ENCODE peak calls at places on chromosomes 6 and 20, in four cellular contexts. J is H1, V is GM12878, L is HepG2. K is an unnamed sample.

GRCh38 chr20:56409521-56409920 is 2.5 kb upstream of the CASS4 start:
- DNase-seq in J (no peak), L (no peak), V (no peak), K (no peak)

GRCh38 chr6:136761227-136761922 is 30.9 kb downstream of the MAP3K5 start:
- DNase-seq in V (no peak), L (no peak), J (no peak), K (no peak)

GRCh38 chr20:57123139-57123903 is 143.1 kb downstream of the BMP7 start:
- DNase-seq in V (no peak), J (no peak), L (no peak), K (no peak)

GRCh38 chr20:52379723-52380336 is 188.3 kb upstream of the ZFP64 start:
- DNase-seq in V (no peak), J (peak), L (peak), K (no peak)

GRCh38 chr20:45905505-45906079 is 6.4 kb downstream of the PLTP start:
- DNase-seq in V (no peak), L (peak), J (no peak), K (no peak)

GRCh38 chr6:153328194-153328593 is 197.1 kb upstream of the RGS17 start:
- DNase-seq in V (no peak), L (no peak), J (no peak), K (no peak)

GRCh38 chr20:47318596-47319516 is 37.6 kb downstream of the ZMYND8 start:
- DNase-seq in L (peak), V (no peak), J (peak), K (peak)

GRCh38 chr20:47319517-47320252 is 36.8 kb downstream of the ZMYND8 start:
- DNase-seq in V (no peak), J (peak), L (no peak), K (peak)

GRCh38 chr6:145028144-145028818 is 707.0 kb downstream of the EPM2A start:
- DNase-seq in V (no peak), J (no peak), L (peak), K (no peak)

GRCh38 chr6:154510144-154510905 is at the start of gene CNKSR3:
- DNase-seq in L (peak), J (peak), V (no peak), K (peak)

GRCh38 chr6:148328876-148329567 is 13.6 kb upstream of the SASH1 start:
- DNase-seq in V (no peak), J (no peak), L (peak), K (no peak)
- TF ChIP-seq YY1 in V (no peak), J (no peak), L (no peak), K (no peak)

GRCh38 chr6:35687658-35688604 is 784 bp downstream of the FKBP5 start:
- DNase-seq in J (peak), L (no peak), V (peak), K (no peak)
- TF ChIP-seq SUZ12 in J (peak), L (no peak), V (no peak), K (no peak)

GRCh38 chr20:62843656-62844055 is 18.0 kb downstream of the TCFL5 start:
- DNase-seq in L (no peak), V (no peak), J (no peak), K (no peak)
- TF ChIP-seq YY1 in L (no peak), V (no peak), J (no peak), K (no peak)

DNA sequence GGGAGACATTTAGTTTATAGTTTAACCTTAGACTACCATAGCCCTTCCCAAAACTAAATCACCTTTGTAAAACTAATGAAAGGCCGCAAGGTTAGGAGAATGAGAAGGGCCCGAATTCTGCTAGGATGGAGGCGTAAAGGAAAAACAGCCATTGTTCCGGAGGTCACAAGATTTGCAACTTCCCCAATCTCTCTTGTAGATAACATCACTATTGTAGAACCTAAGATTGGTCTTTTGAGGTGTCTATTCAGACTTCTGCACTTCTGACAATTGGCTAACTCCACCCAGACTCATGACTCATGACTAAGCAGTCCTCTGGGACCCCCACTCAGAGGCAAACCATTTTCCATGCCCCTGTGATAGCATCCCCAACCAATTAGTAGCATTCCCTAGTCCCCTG is 210.5 kb upstream of the SHLD1 start:
- DNase-seq in J (no peak), L (no peak), V (no peak), K (no peak)
- TF ChIP-seq SUZ12 in J (no peak), L (no peak), V (no peak), K (no peak)

GRCh38 chr20:59802018-59802417 is 131.4 kb downstream of the SYCP2 start:
- DNase-seq in L (no peak), J (no peak), V (no peak), K (no peak)

GRCh38 chr20:59800309-59800708 is 133.1 kb downstream of the SYCP2 start:
- DNase-seq in V (no peak), L (no peak), J (no peak), K (no peak)

GRCh38 chr20:59804347-59804746 is 129.1 kb downstream of the SYCP2 start:
- DNase-seq in L (no peak), J (no peak), V (no peak), K (no peak)

GRCh38 chr20:59805266-59805665 is 128.2 kb downstream of the SYCP2 start:
- DNase-seq in L (no peak), J (peak), V (no peak), K (no peak)

GRCh38 chr20:59802471-59803221 is 130.8 kb downstream of the SYCP2 start:
- DNase-seq in J (no peak), V (no peak), L (no peak), K (no peak)
- TF ChIP-seq YY1 in J (no peak), V (no peak), L (no peak), K (no peak)

DNA sequence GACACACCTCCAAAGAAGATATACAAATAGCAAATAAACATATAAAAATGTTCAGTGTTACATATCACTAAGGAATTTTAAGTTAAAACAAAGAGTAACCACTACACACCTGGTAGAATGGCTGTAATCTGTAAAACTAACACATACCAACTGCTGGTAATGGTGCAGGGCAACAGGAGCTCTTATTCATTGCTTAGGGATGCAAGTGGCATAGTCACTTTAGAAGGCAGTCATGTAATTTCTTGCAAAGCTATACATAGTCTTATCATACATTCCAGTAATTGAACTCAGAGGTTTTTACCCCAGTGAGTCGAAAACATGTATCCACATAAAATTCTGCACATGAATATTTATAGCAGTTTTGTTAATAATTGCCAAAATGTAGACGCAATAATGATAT is 906.8 kb upstream of the CITED2 start:
- DNase-seq in V (no peak), L (no peak), J (no peak), K (no peak)
- TF ChIP-seq SUZ12 in V (no peak), L (no peak), J (no peak), K (no peak)

GRCh38 chr6:97885230-97885772 is 602.3 kb upstream of the MMS22L start:
- DNase-seq in J (no peak), L (no peak), V (no peak), K (no peak)
- TF ChIP-seq YY1 in J (no peak), L (no peak), V (no peak), K (no peak)

DNA sequence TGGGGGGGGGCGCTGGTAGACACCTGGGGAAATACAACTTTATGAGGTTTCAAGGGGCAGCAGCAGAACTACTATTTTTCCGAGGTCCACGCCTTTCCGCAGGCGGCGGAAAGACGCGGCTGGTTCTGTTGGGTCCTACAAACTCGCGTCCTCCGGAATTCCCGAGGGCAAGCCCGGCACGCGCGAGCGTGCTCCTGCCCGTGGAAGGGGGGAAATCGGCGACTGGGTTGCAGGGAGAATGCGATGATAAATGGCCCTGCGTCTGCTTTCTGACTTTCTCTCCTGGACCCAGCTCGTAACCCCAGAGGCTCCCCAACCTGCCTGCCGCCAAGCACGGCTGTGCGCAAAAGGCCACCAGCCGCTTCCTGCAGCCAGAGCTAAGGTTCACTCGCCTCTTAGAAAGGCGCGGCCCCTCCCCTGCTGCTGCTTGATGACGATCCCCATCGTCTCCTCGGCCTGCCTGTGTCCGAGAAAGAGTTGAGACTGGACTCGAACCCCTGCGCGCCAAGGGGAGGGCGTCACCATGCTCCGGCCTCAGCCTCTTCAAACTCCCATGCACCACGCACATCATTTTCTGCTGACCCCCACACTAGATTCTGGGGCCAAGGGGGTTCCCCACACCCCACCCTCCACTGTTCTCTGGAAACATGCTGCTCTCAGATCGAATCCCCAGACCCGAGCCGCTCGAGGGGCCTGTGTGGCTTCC is 6.7 kb downstream of the FOXA2 start:
- DNase-seq in V (no peak), L (peak), J (peak), K (no peak)
- TF ChIP-seq SUZ12 in V (no peak), L (no peak), J (peak), K (peak)

DNA sequence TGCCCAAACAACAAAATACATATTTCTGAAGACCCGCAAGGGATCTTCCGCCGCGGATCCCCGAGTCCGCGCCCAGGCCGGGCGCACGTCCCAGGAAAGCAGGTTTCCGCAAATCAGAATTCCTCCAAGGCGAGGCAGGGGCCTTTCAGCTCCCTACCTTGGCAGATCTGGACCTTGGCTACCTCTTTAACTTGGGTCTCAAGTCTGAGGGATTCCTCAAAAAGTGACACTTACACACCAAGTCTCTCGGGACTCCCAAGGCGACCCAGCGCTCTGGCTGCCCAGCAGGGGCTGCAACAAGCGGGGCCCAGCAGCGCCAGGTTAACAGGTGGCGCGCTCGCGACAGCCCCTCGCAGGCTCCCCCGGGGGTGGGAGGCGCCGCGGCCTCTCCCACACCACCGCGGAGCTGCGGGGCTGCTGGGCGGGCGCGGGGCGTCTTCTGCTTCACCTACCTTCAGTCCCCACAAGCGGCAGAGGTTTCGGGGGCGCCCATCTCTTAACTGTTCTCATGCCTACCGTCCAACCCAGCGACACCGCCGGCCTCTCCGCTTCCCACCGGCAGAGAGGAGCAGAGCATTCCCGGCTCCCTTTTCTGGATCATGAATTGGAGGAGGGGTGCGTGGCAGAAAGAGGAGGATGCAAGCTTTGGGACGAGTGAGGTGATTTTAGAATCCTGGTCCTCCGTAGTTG is 414 bp downstream of the SIM1 start:
- DNase-seq in J (peak), L (no peak), V (no peak), K (no peak)
- TF ChIP-seq YY1 in J (no peak), L (no peak), V (no peak), K (no peak)

DNA sequence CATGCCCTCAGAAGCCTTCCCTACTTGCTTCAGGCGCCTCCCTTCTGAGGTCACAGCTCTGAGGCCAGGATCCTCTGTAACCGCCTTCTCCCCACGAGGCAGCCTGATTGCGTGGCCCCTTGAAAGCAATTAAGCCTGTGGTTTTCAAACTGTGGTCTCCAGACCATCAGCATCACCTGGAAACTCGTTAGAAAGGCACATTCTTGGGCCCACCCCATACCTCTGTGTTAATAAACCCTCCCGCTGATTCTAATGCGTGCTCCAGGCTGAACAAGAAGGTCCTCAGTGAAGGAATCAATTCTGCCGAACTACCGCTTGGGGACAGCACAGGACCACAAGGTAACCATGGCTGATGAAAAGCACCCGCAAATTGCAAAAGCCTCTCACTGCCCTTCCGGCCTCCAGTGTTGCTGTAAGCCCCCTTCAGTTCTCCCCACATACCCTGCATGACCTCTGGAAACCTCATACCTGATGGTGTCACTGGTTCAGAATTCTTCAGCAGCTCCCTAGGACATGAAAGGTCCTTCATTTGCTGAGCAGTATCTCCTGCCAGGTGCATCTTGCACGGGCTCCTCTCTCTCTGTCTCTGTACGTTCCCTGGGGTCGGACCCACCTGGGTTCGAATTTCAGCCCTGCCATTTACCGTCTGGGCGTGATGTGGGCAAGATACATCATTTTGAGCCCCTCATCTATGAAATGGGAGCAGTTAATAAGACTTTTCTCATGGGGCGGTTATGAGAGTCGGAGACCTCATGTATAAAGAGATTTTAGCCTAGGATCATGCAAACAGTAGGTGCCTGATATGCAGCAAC is 93.3 kb upstream of the RNF24 start:
- DNase-seq in V (peak), L (peak), J (peak), K (peak)
- TF ChIP-seq SUZ12 in V (no peak), L (no peak), J (no peak), K (no peak)

K was measured in NT2/D1.